ENCODE peak calls at places on chromosomes 3 and 15, in eight cellular contexts. D is lower leg skin, Y is body of pancreas, R is lower lobe of right lung, O is HFF-Myc, W is AG09309, U is IMR-90, E is left ventricle myocardium inferior. N is an unnamed sample.
A peak's percentile ranks its signal among the peaks of the same experiment; 100 is the strongest.

GRCh38 chr3:124118397-124118796 is 126.5 kb upstream of the ROPN1 start:
- DNase-seq in O (no peak), E (no peak), D (no peak), R (no peak), W (no peak), Y (no peak), U (peak; percentile 47), N (peak; percentile 67)

GRCh38 chr3:169169340-169169963 is 494.1 kb downstream of the MECOM start:
- DNase-seq in W (no peak), E (no peak), D (no peak), Y (no peak), U (no peak), O (no peak), R (no peak), N (no peak)

GRCh38 chr3:30751610-30752299 is 142.7 kb downstream of the GADL1 start:
- DNase-seq in O (peak; percentile 27), D (no peak), Y (peak; percentile 25), U (peak; percentile 62), E (peak; percentile 33), R (no peak), W (no peak), N (peak; percentile 59)

GRCh38 chr3:150240891-150241290 is 167.2 kb upstream of the TSC22D2 start:
- DNase-seq in R (no peak), Y (no peak), U (no peak), D (no peak), O (no peak), E (no peak), W (no peak), N (no peak)

GRCh38 chr3:147394168-147394941 is 12.0 kb downstream of the ZIC4 start:
- DNase-seq in Y (no peak), U (no peak), W (no peak), O (no peak), E (no peak), D (peak; percentile 88), R (no peak), N (no peak)

GRCh38 chr3:54580453-54580852 is 347.4 kb downstream of the LRTM1 start:
- DNase-seq in U (no peak), E (no peak), Y (no peak), W (no peak), D (peak; percentile 52), O (no peak), R (no peak), N (no peak)

GRCh38 chr3:45123030-45123429 is 23.1 kb downstream of the CDCP1 start:
- DNase-seq in Y (no peak), R (no peak), O (peak; percentile 91), E (no peak), U (peak; percentile 98), D (no peak), W (peak; percentile 91), N (peak; percentile 99)

GRCh38 chr3:187041362-187042061 is 97.8 kb downstream of the RPL39L start:
- DNase-seq in R (no peak), O (no peak), W (no peak), E (no peak), D (no peak), U (peak; percentile 54), Y (no peak), N (no peak)

GRCh38 chr3:192223815-192224214 is 503.5 kb downstream of the FGF12 start:
- DNase-seq in E (no peak), W (no peak), D (no peak), U (no peak), O (no peak), Y (no peak), R (no peak), N (no peak)

GRCh38 chr3:172903642-172904041 is 153.1 kb downstream of the ECT2 start:
- DNase-seq in U (no peak), Y (peak; percentile 13), E (peak; percentile 20), R (no peak), O (no peak), W (no peak), D (no peak), N (no peak)

GRCh38 chr3:76346680-76347079 is 561.3 kb upstream of the ZNF717 start:
- DNase-seq in E (no peak), Y (no peak), D (no peak), U (no peak), W (no peak), R (no peak), O (no peak), N (no peak)

GRCh38 chr3:197519801-197520211 is 36.0 kb downstream of the BDH1 start:
- DNase-seq in U (no peak), R (peak; percentile 48), E (no peak), Y (no peak), D (no peak), W (no peak), O (no peak), N (no peak)

GRCh38 chr15:64288577-64288976 is 67.4 kb downstream of the CSNK1G1 start:
- DNase-seq in D (no peak), R (no peak), E (no peak), U (peak; percentile 86), O (peak; percentile 25), W (peak; percentile 38), Y (no peak), N (peak; percentile 62)

GRCh38 chr15:56261854-56262509 is 18.3 kb upstream of the RFX7 start:
- DNase-seq in Y (peak; percentile 20), O (no peak), R (peak; percentile 50), D (peak; percentile 61), U (no peak), W (no peak), E (no peak), N (no peak)

GRCh38 chr15:41812820-41813375 is 15.0 kb upstream of the JMJD7 start:
- DNase-seq in O (no peak), R (no peak), Y (no peak), W (no peak), U (no peak), D (no peak), E (no peak), N (no peak)

GRCh38 chr3:169117264-169117663 is 546.2 kb downstream of the MECOM start:
- DNase-seq in D (no peak), E (no peak), U (no peak), W (no peak), O (no peak), Y (no peak), R (no peak), N (no peak)

GRCh38 chr15:73295630-73296286 is 73.0 kb downstream of the HCN4 start:
- DNase-seq in O (no peak), D (no peak), E (no peak), Y (no peak), U (peak; percentile 42), W (no peak), R (no peak), N (peak; percentile 38)

GRCh38 chr3:38581774-38582173 is 67.7 kb downstream of the SCN5A start:
- DNase-seq in W (no peak), R (peak; percentile 24), E (no peak), U (no peak), D (peak; percentile 36), O (no peak), Y (no peak), N (no peak)

GRCh38 chr15:65833501-65834220 is 35.6 kb upstream of the RAB11A start:
- DNase-seq in O (no peak), D (no peak), R (no peak), W (no peak), U (no peak), E (no peak), Y (peak; percentile 50), N (no peak)

GRCh38 chr3:48709051-48709461 is 8.0 kb downstream of the IP6K2 start:
- DNase-seq in O (no peak), U (no peak), Y (no peak), E (no peak), R (no peak), D (no peak), W (no peak), N (peak; percentile 41)

GRCh38 chr3:128317101-128317697 is 149.5 kb downstream of the DNAJB8 start:
- DNase-seq in D (peak; percentile 57), E (no peak), Y (no peak), O (no peak), W (no peak), R (no peak), U (no peak), N (no peak)

GRCh38 chr3:2765002-2765579 is 345.1 kb downstream of the IL5RA start:
- DNase-seq in E (no peak), R (no peak), D (no peak), O (no peak), W (no peak), Y (no peak), U (no peak), N (no peak)
- TF ChIP-seq CTCF in E (no peak), R (no peak), D (no peak), O (no peak), W (no peak), Y (no peak), U (no peak), N (no peak)

DNA sequence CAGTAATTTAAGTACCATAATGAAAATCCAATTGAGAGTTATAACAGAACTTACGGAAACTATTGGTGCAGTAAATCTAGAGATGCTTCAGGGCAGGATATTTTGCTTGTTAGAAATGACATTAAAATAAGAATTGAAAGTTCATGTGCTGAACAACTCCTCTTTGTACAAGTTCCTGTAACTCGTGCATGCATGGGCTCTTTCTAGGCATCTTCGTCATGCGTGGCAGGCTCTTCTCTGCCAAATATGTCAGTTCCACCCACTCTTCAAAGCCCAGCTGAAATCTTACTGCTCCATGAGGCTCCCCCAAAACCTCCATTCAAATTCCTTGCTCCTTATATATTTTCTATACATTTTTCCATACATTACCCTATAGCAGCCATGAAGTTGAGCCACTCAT is 48.7 kb downstream of the FBN1 start:
- DNase-seq in Y (no peak), W (no peak), O (no peak), E (no peak), U (no peak), R (no peak), D (no peak), N (no peak)
- H3K4me3 ChIP-seq in Y (no peak overlapping the region), W (no peak overlapping the region), O (no peak overlapping the region), E (no peak overlapping the region), U (no peak overlapping the region), R (no peak overlapping the region), D (no peak overlapping the region), N (no peak overlapping the region)

GRCh38 chr15:51907136-51907862 is 64.3 kb downstream of the LEO1 start:
- DNase-seq in E (no peak), U (peak; percentile 42), W (no peak), D (no peak), O (no peak), R (no peak), Y (peak; percentile 85), N (peak; percentile 49)
- TF ChIP-seq CTCF in E (no peak), U (no peak), W (peak; percentile 8), D (no peak), O (no peak), R (no peak), Y (peak; percentile 59), N (no peak)

GRCh38 chr3:112117415-112117814 is 15.6 kb downstream of the GCSAM start:
- DNase-seq in O (no peak), W (no peak), D (no peak), E (no peak), R (no peak), U (no peak), Y (no peak), N (no peak)

GRCh38 chr3:112115161-112115739 is 17.8 kb downstream of the GCSAM start:
- DNase-seq in W (no peak), U (no peak), R (no peak), Y (no peak), D (no peak), O (no peak), E (no peak), N (no peak)

GRCh38 chr3:112115806-112116383 is 17.2 kb downstream of the GCSAM start:
- DNase-seq in E (no peak), R (no peak), Y (no peak), D (no peak), O (no peak), U (no peak), W (no peak), N (no peak)

GRCh38 chr3:112117826-112118571 is 15.0 kb downstream of the GCSAM start:
- DNase-seq in Y (no peak), R (peak; percentile 54), W (no peak), D (no peak), O (no peak), U (no peak), E (no peak), N (no peak)

GRCh38 chr3:112116777-112117186 is 16.3 kb downstream of the GCSAM start:
- DNase-seq in R (no peak), D (no peak), U (no peak), W (no peak), E (peak; percentile 27), Y (no peak), O (no peak), N (no peak)
- H3K4me3 ChIP-seq in R (peak overlapping the region; percentile 15), D (no peak overlapping the region), U (no peak overlapping the region), W (no peak overlapping the region), E (peak overlapping the region; percentile 56), Y (no peak overlapping the region), O (no peak overlapping the region), N (no peak overlapping the region)